ENCODE peak calls at places on chromosomes 4 and X, in nine cellular contexts. I is head of caudate nucleus; E is T-cell; R is stimulated activated CD4-positive, alpha-beta T cell treated with anti-CD3 and anti-CD28 coated beads, Interleukin-12 subunit alpha, Interleukin-12 subunit beta, amount 100 ng/mL, for 24 hours; N is endothelial cell; K is EL; S is Calu3; F is thyroid gland; T is iris pigment epithelial cell. B is an unnamed sample.

GRCh38 chrX:45850775-45851433 is 650.2 kb upstream of the DIPK2B start:
- DNase-seq in I (no peak), E (no peak), R (no peak), N (peak), K (peak), S (peak), F (peak), T (peak), B (peak)

GRCh38 chr4:1403591-1404572 is 2.4 kb downstream of the NKX1-1 start:
- DNase-seq in I (peak), E (no peak), R (no peak), N (no peak), K (no peak), S (no peak), F (no peak), T (no peak), B (no peak)

GRCh38 chr4:16687011-16687410 is 211.4 kb downstream of the LDB2 start:
- DNase-seq in I (no peak), E (no peak), R (no peak), N (no peak), K (no peak), S (no peak), F (no peak), T (no peak), B (no peak)

GRCh38 chr4:184306470-184306869 is 88.8 kb upstream of the ENPP6 start:
- DNase-seq in I (no peak), E (no peak), R (no peak), N (no peak), K (no peak), S (no peak), F (no peak), T (no peak), B (peak)

GRCh38 chr4:159069922-159070321 is 33.0 kb upstream of the RAPGEF2 start:
- DNase-seq in I (no peak), E (no peak), R (no peak), N (no peak), K (peak), S (no peak), F (no peak), T (peak), B (no peak)

GRCh38 chr4:139286186-139286698 is 6.2 kb upstream of the MGARP start:
- DNase-seq in I (no peak), E (no peak), R (no peak), N (no peak), K (no peak), S (no peak), F (no peak), T (no peak), B (no peak)

GRCh38 chr4:123750044-123750443 is 353.4 kb downstream of the SPRY1 start:
- DNase-seq in I (no peak), E (no peak), R (no peak), N (no peak), K (no peak), S (peak), F (no peak), T (peak), B (peak)

GRCh38 chrX:132958086-132958703 is at the start of gene HS6ST2:
- DNase-seq in I (no peak), E (no peak), R (peak), N (peak), K (no peak), S (peak), F (no peak), T (no peak), B (no peak)

GRCh38 chr4:13627185-13627605 is 330 bp downstream of the BOD1L1 start:
- DNase-seq in I (peak), E (no peak), R (no peak), N (no peak), K (peak), S (no peak), F (peak), T (peak), B (no peak)

GRCh38 chr4:48944252-48944651 is 37.7 kb upstream of the OCIAD2 start:
- DNase-seq in I (no peak), E (no peak), R (no peak), N (no peak), K (peak), S (peak), F (peak), T (no peak), B (peak)

GRCh38 chr4:133483600-133484246 is 334.6 kb downstream of the PCDH10 start:
- DNase-seq in I (no peak), E (no peak), R (no peak), N (peak), K (peak), S (peak), F (no peak), T (peak), B (peak)

B was measured in PC-3.